ENCODE peak calls at places on chromosome 14, in seven cellular contexts. R is ovary; Q is Peyer's patch; B is effector memory CD4-positive, alpha-beta T cell; E is stomach; P is pancreas; I is left ventricle myocardium inferior. M is an unnamed sample.

GRCh38 chr14:85380891-85381290 is 149.1 kb upstream of the FLRT2 start:
- DNase-seq in E (no peak), B (no peak), Q (no peak), P (no peak), R (no peak), I (no peak), M (no peak)

GRCh38 chr14:94389731-94390371 is 1.4 kb upstream of the SERPINA1 start:
- DNase-seq in P (no peak), B (no peak), Q (no peak), I (no peak), R (no peak), E (no peak), M (no peak)

GRCh38 chr14:103067231-103067954 is 10.0 kb upstream of the CDC42BPB start:
- DNase-seq in R (no peak), E (no peak), I (no peak), B (no peak), Q (peak; percentile 73), P (no peak), M (peak; percentile 46)

GRCh38 chr14:26370118-26370517 is 227.7 kb downstream of the NOVA1 start:
- DNase-seq in P (no peak), Q (no peak), B (no peak), I (no peak), R (no peak), E (no peak), M (no peak)

GRCh38 chr14:80017796-80018195 is 193.5 kb downstream of the DIO2 start:
- DNase-seq in P (no peak), Q (no peak), R (no peak), B (no peak), I (no peak), E (no peak), M (no peak)

GRCh38 chr14:35335388-35336092 is 43.4 kb downstream of the PSMA6 start:
- DNase-seq in P (peak; percentile 78), I (peak; percentile 57), E (peak; percentile 87), B (no peak), Q (peak; percentile 96), R (peak; percentile 60), M (peak; percentile 87)

GRCh38 chr14:44316647-44317432 is 190.2 kb downstream of the FSCB start:
- DNase-seq in I (no peak), E (no peak), P (no peak), Q (no peak), R (no peak), B (no peak), M (peak; percentile 31)

GRCh38 chr14:61221906-61222305 is 59.2 kb downstream of the TMEM30B start:
- DNase-seq in P (no peak), I (no peak), B (no peak), R (no peak), E (no peak), Q (no peak), M (no peak)

GRCh38 chr14:97329701-97330100 is 532.5 kb downstream of the VRK1 start:
- DNase-seq in E (no peak), P (no peak), I (no peak), R (no peak), B (no peak), Q (no peak), M (no peak)

GRCh38 chr14:45072121-45072520 is 11.8 kb upstream of the PRPF39 start:
- DNase-seq in E (no peak), I (no peak), B (no peak), R (no peak), Q (no peak), P (no peak), M (no peak)

GRCh38 chr14:84217066-84217465 is 1312.9 kb upstream of the FLRT2 start:
- DNase-seq in I (no peak), P (no peak), B (no peak), R (no peak), Q (no peak), E (no peak), M (no peak)
- H3K27me3 ChIP-seq in I (no peaks in the 10 kb centered on the region), P (no peaks in the 10 kb centered on the region), B (no peaks in the 10 kb centered on the region), R (no peaks in the 10 kb centered on the region), Q (no peaks in the 10 kb centered on the region), E (no peaks in the 10 kb centered on the region), M (no peaks in the 10 kb centered on the region)

GRCh38 chr14:95697764-95698163 is 11.5 kb downstream of the TCL1B start:
- DNase-seq in B (no peak), Q (no peak), E (no peak), P (no peak), R (no peak), I (no peak), M (no peak)

GRCh38 chr14:95699397-95699796 is 13.2 kb downstream of the TCL1B start:
- DNase-seq in R (no peak), P (no peak), Q (no peak), E (no peak), I (no peak), B (no peak), M (no peak)

GRCh38 chr14:95701846-95702221 is 12.1 kb downstream of the TCL1A start:
- DNase-seq in P (no peak), B (no peak), E (no peak), I (no peak), R (peak; percentile 38), Q (no peak), M (no peak)

GRCh38 chr14:95698287-95698686 is 12.1 kb downstream of the TCL1B start:
- DNase-seq in P (no peak), B (no peak), Q (no peak), I (no peak), E (no peak), R (no peak), M (no peak)

DNA sequence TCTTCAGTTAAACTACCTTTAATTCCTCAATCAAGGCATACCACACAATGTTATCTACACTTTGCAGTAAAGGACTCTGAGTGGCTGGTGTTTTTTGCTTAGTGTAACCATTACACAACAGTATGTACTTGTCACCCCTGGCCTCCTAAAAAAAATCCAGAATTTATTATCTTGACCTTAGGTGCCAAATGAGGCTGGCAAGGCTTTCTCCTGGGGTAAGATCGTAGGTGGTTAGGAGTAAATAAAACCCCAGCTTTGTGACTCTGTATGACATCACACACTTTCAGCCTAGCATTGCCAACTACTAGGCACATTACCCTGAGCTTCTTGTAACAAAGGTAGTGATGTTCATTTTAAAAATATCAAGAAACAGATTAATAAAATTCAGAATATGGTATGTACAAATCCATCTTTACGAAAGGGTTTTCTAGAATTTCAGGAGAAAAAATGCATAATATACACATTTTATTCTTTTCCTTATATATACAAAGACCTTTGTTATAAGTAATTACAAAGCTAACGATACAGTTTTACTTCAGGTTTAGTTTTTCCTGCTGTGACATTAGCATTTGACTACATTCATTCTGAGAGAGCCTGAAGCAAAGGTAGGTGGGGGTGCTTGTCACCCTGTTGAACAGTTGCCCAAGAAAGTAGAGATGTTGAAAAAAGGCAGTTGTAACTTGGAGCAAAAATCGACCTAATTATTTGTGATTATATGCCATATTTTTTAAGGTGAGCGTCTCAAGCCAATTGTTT is 13.5 kb downstream of the TCL1A start:
- DNase-seq in P (no peak), B (no peak), R (no peak), Q (no peak), I (no peak), E (no peak), M (no peak)
- H3K27me3 ChIP-seq in P (no peaks in the 10 kb centered on the region), B (no peaks in the 10 kb centered on the region), R (no peaks in the 10 kb centered on the region), Q (no peaks in the 10 kb centered on the region), I (peaks cover 93% of the 10 kb centered on the region), E (peaks cover 8% of the 10 kb centered on the region), M (no peaks in the 10 kb centered on the region)

GRCh38 chr14:105196228-105196960 is 15.3 kb upstream of the NUDT14 start:
- DNase-seq in Q (no peak), P (no peak), R (no peak), E (no peak), B (no peak), I (peak; percentile 63), M (no peak)

GRCh38 chr14:105195533-105196227 is 14.6 kb upstream of the NUDT14 start:
- DNase-seq in Q (no peak), R (no peak), E (no peak), I (no peak), B (no peak), P (no peak), M (no peak)

GRCh38 chr14:105195051-105195450 is 13.9 kb upstream of the NUDT14 start:
- DNase-seq in P (no peak), I (no peak), R (no peak), B (no peak), Q (no peak), E (no peak), M (no peak)

GRCh38 chr14:105193916-105194782 is 13.0 kb upstream of the NUDT14 start:
- DNase-seq in R (no peak), B (peak; percentile 22), P (no peak), Q (no peak), I (no peak), E (no peak), M (no peak)

GRCh38 chr14:105192866-105193731 is 12.0 kb upstream of the NUDT14 start:
- DNase-seq in R (no peak), E (no peak), Q (no peak), B (no peak), P (no peak), I (no peak), M (no peak)
- H3K27me3 ChIP-seq in R (no peaks in the 10 kb centered on the region), E (peaks cover 65% of the 10 kb centered on the region), Q (no peaks in the 10 kb centered on the region), B (peaks cover 19% of the 10 kb centered on the region), P (no peaks in the 10 kb centered on the region), I (peaks cover 81% of the 10 kb centered on the region), M (peaks cover 49% of the 10 kb centered on the region)

GRCh38 chr14:101733211-101733610 is 28.3 kb upstream of the PPP2R5C start:
- DNase-seq in E (no peak), I (no peak), P (no peak), Q (no peak), R (no peak), B (no peak), M (no peak)
- H3K27me3 ChIP-seq in E (no peaks in the 10 kb centered on the region), I (peaks cover 14% of the 10 kb centered on the region), P (no peaks in the 10 kb centered on the region), Q (no peaks in the 10 kb centered on the region), R (no peaks in the 10 kb centered on the region), B (no peaks in the 10 kb centered on the region), M (no peaks in the 10 kb centered on the region)

GRCh38 chr14:77140343-77140936 is 1.2 kb downstream of the ZDHHC22 start:
- DNase-seq in B (no peak), I (no peak), E (no peak), R (no peak), P (no peak), Q (no peak), M (no peak)

GRCh38 chr14:77141592-77142288 is at the start of gene ZDHHC22:
- DNase-seq in P (no peak), I (no peak), E (no peak), B (no peak), Q (no peak), R (no peak), M (no peak)

GRCh38 chr14:77140937-77141591 is 527 bp downstream of the ZDHHC22 start:
- DNase-seq in Q (no peak), E (no peak), R (no peak), P (peak; percentile 72), B (no peak), I (no peak), M (no peak)

GRCh38 chr14:77139540-77140342 is 1.9 kb downstream of the ZDHHC22 start:
- DNase-seq in I (no peak), Q (no peak), P (peak; percentile 78), E (no peak), R (no peak), B (no peak), M (no peak)

GRCh38 chr14:77139022-77139421 is 2.6 kb downstream of the ZDHHC22 start:
- DNase-seq in E (no peak), P (peak; percentile 19), I (no peak), R (no peak), B (no peak), Q (no peak), M (no peak)
- H3K27me3 ChIP-seq in E (peaks cover 75% of the 10 kb centered on the region), P (peaks cover 3% of the 10 kb centered on the region), I (peaks cover 100% of the 10 kb centered on the region), R (peaks cover 3% of the 10 kb centered on the region), B (peaks cover 26% of the 10 kb centered on the region), Q (no peaks in the 10 kb centered on the region), M (peaks cover 63% of the 10 kb centered on the region)

GRCh38 chr14:36502558-36503508 is 17.2 kb downstream of the NKX2-1 start:
- DNase-seq in E (no peak), R (no peak), B (no peak), P (no peak), Q (no peak), I (no peak), M (no peak)
- H3K27me3 ChIP-seq in E (peaks cover 80% of the 10 kb centered on the region), R (no peaks in the 10 kb centered on the region), B (peaks cover 40% of the 10 kb centered on the region), P (peaks cover 3% of the 10 kb centered on the region), Q (no peaks in the 10 kb centered on the region), I (peaks cover 100% of the 10 kb centered on the region), M (peaks cover 68% of the 10 kb centered on the region)